ENCODE peak calls at places on chromosome 13, in four cellular contexts. M is uterus, F is AG20443, L is HuH-7.5. Z is an unnamed sample.

GRCh38 chr13:52459668-52460067 is 4.4 kb downstream of the CKAP2 start:
- DNase-seq in F (peak), M (no peak), L (no peak), Z (no peak)

GRCh38 chr13:90868321-90868920 is 479.1 kb upstream of the MIR17HG start:
- DNase-seq in F (no peak), M (no peak), L (no peak), Z (no peak)

GRCh38 chr13:102344410-102344809 is 57.4 kb downstream of the FGF14 start:
- DNase-seq in L (no peak), M (no peak), F (no peak), Z (no peak)

GRCh38 chr13:33676700-33677048 is 141.3 kb upstream of the RFC3 start:
- DNase-seq in L (peak), F (peak), M (peak), Z (no peak)

GRCh38 chr13:112846411-112847115 is 122.5 kb upstream of the MCF2L start:
- DNase-seq in F (no peak), L (no peak), M (no peak), Z (no peak)

GRCh38 chr13:24119593-24120508 is 40.7 kb upstream of the SPATA13 start:
- DNase-seq in L (no peak), F (no peak), M (no peak), Z (no peak)

GRCh38 chr13:46168341-46168740 is 13.6 kb downstream of the LCP1 start:
- DNase-seq in M (peak), L (no peak), F (peak), Z (peak)

GRCh38 chr13:108902557-108903155 is 273.2 kb downstream of the MYO16 start:
- DNase-seq in F (no peak), M (no peak), L (no peak), Z (no peak)

GRCh38 chr13:97848886-97849285 is 104.6 kb upstream of the IPO5 start:
- DNase-seq in L (no peak), M (no peak), F (no peak), Z (no peak)

GRCh38 chr13:113897161-113897560 is 33.3 kb upstream of the GAS6 start:
- DNase-seq in F (peak), M (peak), L (no peak), Z (no peak)

GRCh38 chr13:25943081-25943480 is 108.7 kb downstream of the SHISA2 start:
- DNase-seq in L (no peak), M (no peak), F (no peak), Z (no peak)

GRCh38 chr13:66809496-66809895 is 420.6 kb downstream of the PCDH9 start:
- DNase-seq in M (no peak), F (no peak), L (no peak), Z (no peak)

GRCh38 chr13:48302920-48303330 is 626 bp upstream of the RB1 start:
- DNase-seq in L (no peak), F (no peak), M (no peak), Z (no peak)

GRCh38 chr13:100946588-100946987 is 272.0 kb upstream of the TMTC4 start:
- DNase-seq in M (no peak), F (no peak), L (no peak), Z (no peak)

GRCh38 chr13:59750860-59751259 is 412.9 kb downstream of the DIAPH3 start:
- DNase-seq in L (no peak), F (peak), M (no peak), Z (no peak)

GRCh38 chr13:45781553-45782326 is 69.8 kb downstream of the SIAH3 start:
- DNase-seq in L (no peak), M (peak), F (no peak), Z (no peak)

GRCh38 chr13:34748561-34748960 is 193.5 kb upstream of the NBEA start:
- DNase-seq in L (no peak), F (no peak), M (no peak), Z (no peak)

GRCh38 chr13:83065136-83065535 is 817.1 kb downstream of the SLITRK1 start:
- DNase-seq in L (no peak), F (peak), M (peak), Z (no peak)

GRCh38 chr13:40488869-40489391 is 177.5 kb downstream of the FOXO1 start:
- DNase-seq in M (no peak), L (no peak), F (no peak), Z (peak)

GRCh38 chr13:76379341-76380105 is 506.7 kb downstream of the KCTD12 start:
- DNase-seq in F (no peak), M (no peak), L (no peak), Z (no peak)

GRCh38 chr13:107210216-107211010 is 642.5 kb upstream of the ARGLU1 start:
- DNase-seq in F (peak), M (no peak), L (no peak), Z (no peak)

GRCh38 chr13:96052655-96053002 is 572 bp downstream of the UGGT2 start:
- DNase-seq in L (peak), F (peak), M (no peak), Z (no peak)